ENCODE peak calls at places on chromosomes 7 and 10, in five cellular contexts. J is Peyer's patch; N is activated naive CD4-positive, alpha-beta T cell treated with anti-CD3 and anti-CD28 coated beads, Interleukin-2, amount 50 U/mL, for 16 hours; O is GM12864; S is CD4-positive, alpha-beta T cell. Z is an unnamed sample.

GRCh38 chr10:114714281-114714741 is 56.2 kb upstream of the ABLIM1 start:
- DNase-seq in J (no peak), N (no peak), O (no peak), S (no peak), Z (no peak)

GRCh38 chr7:151367304-151367703 is 25.7 kb downstream of the NUB1 start:
- DNase-seq in J (no peak), N (no peak), O (no peak), S (no peak), Z (no peak)

GRCh38 chr10:111856631-111857030 is 326.9 kb downstream of the GPAM start:
- DNase-seq in J (no peak), N (no peak), O (no peak), S (no peak), Z (no peak)

GRCh38 chr10:94578790-94579189 is 33.2 kb downstream of the HELLS start:
- DNase-seq in J (no peak), N (no peak), O (no peak), S (no peak), Z (no peak)

GRCh38 chr10:97182327-97182990 is 3.3 kb downstream of the SLIT1 start:
- DNase-seq in J (no peak), N (no peak), O (no peak), S (no peak), Z (no peak)

GRCh38 chr10:30434273-30435067 is 486 bp downstream of the MAP3K8 start:
- DNase-seq in J (peak; percentile 92), N (peak; percentile 55), O (peak; percentile 73), S (peak; percentile 38), Z (peak; percentile 81)

GRCh38 chr7:100897111-100897608 is 1.5 kb upstream of the ACHE start:
- DNase-seq in J (peak; percentile 83), N (peak; percentile 61), O (no peak), S (peak; percentile 66), Z (peak; percentile 63)

GRCh38 chr10:44731271-44731670 is 179.9 kb upstream of the TMEM72 start:
- DNase-seq in J (no peak), N (no peak), O (no peak), S (no peak), Z (no peak)

GRCh38 chr10:43340619-43341018 is 30.8 kb upstream of the FXYD4 start:
- DNase-seq in J (no peak), N (no peak), O (no peak), S (no peak), Z (no peak)

GRCh38 chr10:58932821-58933314 is 243.6 kb upstream of the PHYHIPL start:
- DNase-seq in J (no peak), N (no peak), O (no peak), S (no peak), Z (no peak)

GRCh38 chr10:79342295-79342761 is 4.9 kb upstream of the PPIF start:
- DNase-seq in J (peak; percentile 32), N (no peak), O (no peak), S (no peak), Z (no peak)

GRCh38 chr10:50585921-50586739 is 37.6 kb downstream of the SGMS1 start:
- DNase-seq in J (no peak), N (no peak), O (no peak), S (no peak), Z (no peak)

Z was measured in stimulated activated naive CD8-positive, alpha-beta T cell treated with anti-CD3 and anti-CD28 coated beads, Interleukin-15, Interleukin-2, amounts not matched to agents 100 U/mL and 50 U/mL, for 24 hours.